ENCODE peak calls at places on chromosomes 16 and 17, in four cellular contexts. R is T-helper 2 cell; Y is mucosa of gallbladder; K is activated gamma-delta T cell treated with anti-CD3 and anti-CD28 coated beads, Interleukin-2, amount 50 U/mL, for 16 hours. Q is an unnamed sample.

GRCh38 chr17:68613739-68614298 is 12.7 kb upstream of the FAM20A start:
- DNase-seq in Y (peak), K (no peak), R (no peak), Q (no peak)

GRCh38 chr16:87850009-87851006 is 19.0 kb downstream of the SLC7A5 start:
- DNase-seq in R (peak), Y (no peak), K (peak), Q (peak)

GRCh38 chr16:66603537-66604375 is 748 bp upstream of the CMTM3 start:
- DNase-seq in R (peak), K (peak), Y (peak), Q (peak)

GRCh38 chr16:11007714-11008240 is 63.4 kb downstream of the CLEC16A start:
- DNase-seq in Y (no peak), R (no peak), K (no peak), Q (no peak)

GRCh38 chr17:28974451-28974850 is 23.1 kb upstream of the PHF12 start:
- DNase-seq in R (no peak), Y (no peak), K (no peak), Q (no peak)

GRCh38 chr17:34615326-34615725 is 35.9 kb downstream of the TMEM132E start:
- DNase-seq in Y (no peak), R (no peak), K (no peak), Q (no peak)

GRCh38 chr16:53080345-53081031 is 25.7 kb downstream of the CHD9 start:
- DNase-seq in K (no peak), Y (peak), R (no peak), Q (no peak)

GRCh38 chr17:67974598-67975066 is 21.6 kb downstream of the C17orf58 start:
- DNase-seq in Y (no peak), R (no peak), K (no peak), Q (no peak)

GRCh38 chr17:34974794-34975428 is 5.4 kb upstream of the LIG3 start:
- DNase-seq in Y (no peak), K (no peak), R (no peak), Q (no peak)

GRCh38 chr17:81542431-81543338 is 9.5 kb downstream of the FAAP100 start:
- DNase-seq in R (no peak), K (no peak), Y (no peak), Q (no peak)

GRCh38 chr17:64779344-64780095 is 117.4 kb upstream of the SMURF2 start:
- DNase-seq in R (no peak), Y (no peak), K (no peak), Q (no peak)